ENCODE peak calls at places on chromosomes 4 and X, in nine cellular contexts. S, Y, I, W, Z, Q, A, C and F are unnamed samples.

GRCh38 chr4:183398298-183399129 is 45.9 kb upstream of the CDKN2AIP start:
- DNase-seq in W (peak; percentile 85), I (peak; percentile 47), Y (peak; percentile 28), S (peak; percentile 56), C (peak; percentile 31), A (no peak), Z (peak; percentile 72), Q (peak; percentile 90), F (no peak)

GRCh38 chr4:173237152-173237551 is 68.5 kb downstream of the GALNT7 start:
- DNase-seq in A (no peak), I (no peak), C (no peak), S (no peak), Y (no peak), Z (no peak), Q (no peak), W (no peak), F (peak; percentile 96)

GRCh38 chr4:119035941-119036737 is 99.5 kb upstream of the MYOZ2 start:
- DNase-seq in Z (no peak), Q (no peak), S (no peak), Y (no peak), A (no peak), I (no peak), W (no peak), C (no peak), F (no peak)

GRCh38 chr4:87220094-87220831 is at the start of gene KLHL8:
- DNase-seq in C (peak; percentile 86), A (no peak), S (peak; percentile 86), Y (peak; percentile 59), Q (peak; percentile 92), W (peak; percentile 89), I (peak; percentile 88), Z (peak; percentile 90), F (no peak)

GRCh38 chr4:81622474-81623198 is 150.9 kb upstream of the RASGEF1B start:
- DNase-seq in Y (no peak), W (no peak), C (no peak), Q (no peak), Z (no peak), I (no peak), A (no peak), S (no peak), F (no peak)

GRCh38 chrX:70133303-70134115 is at the start of gene IGBP1:
- DNase-seq in S (peak; percentile 93), A (peak; percentile 42), Q (peak; percentile 89), I (peak; percentile 70), Y (peak; percentile 24), W (peak; percentile 88), Z (peak; percentile 83), C (peak; percentile 95), F (peak; percentile 52)

GRCh38 chrX:71251456-71251973 is 2.4 kb downstream of the ZMYM3 start:
- DNase-seq in W (no peak), S (no peak), I (no peak), Z (peak; percentile 16), A (no peak), Q (no peak), C (no peak), Y (no peak), F (no peak)

GRCh38 chrX:50157545-50158125 is 43.2 kb downstream of the AKAP4 start:
- DNase-seq in Z (no peak), Q (no peak), I (no peak), W (no peak), Y (no peak), A (no peak), C (no peak), S (no peak), F (no peak)

GRCh38 chr4:23856630-23857029 is 33.2 kb downstream of the PPARGC1A start:
- DNase-seq in S (no peak), Z (no peak), A (no peak), I (no peak), Y (no peak), Q (no peak), C (no peak), W (no peak), F (no peak)

GRCh38 chrX:68273887-68274286 is 159.4 kb downstream of the OPHN1 start:
- DNase-seq in Q (no peak), A (no peak), S (no peak), Y (no peak), W (peak; percentile 29), C (peak; percentile 1), Z (no peak), I (no peak), F (no peak)

GRCh38 chr4:140497428-140497775 is 691 bp downstream of the MGAT4D start:
- DNase-seq in Q (no peak), I (no peak), Y (no peak), Z (no peak), A (no peak), C (no peak), W (no peak), S (no peak), F (no peak)

GRCh38 chr4:4430492-4431195 is 43.7 kb downstream of the NSG1 start:
- DNase-seq in W (peak; percentile 74), Y (no peak), S (peak; percentile 54), C (peak; percentile 89), Z (peak; percentile 58), Q (no peak), I (peak; percentile 44), A (peak; percentile 29), F (peak; percentile 10)

GRCh38 chr4:82515705-82516104 is 46.1 kb downstream of the TMEM150C start:
- DNase-seq in S (peak; percentile 97), Y (no peak), A (peak; percentile 67), W (no peak), C (no peak), Q (no peak), Z (no peak), I (no peak), F (no peak)

GRCh38 chr4:48518143-48518542 is 28.1 kb downstream of the ZAR1 start:
- DNase-seq in W (no peak), I (no peak), A (no peak), Q (no peak), S (no peak), C (no peak), Y (no peak), Z (no peak), F (no peak)

GRCh38 chrX:123983240-123983639 is 21.7 kb downstream of the STAG2 start:
- DNase-seq in Q (no peak), A (no peak), C (no peak), W (no peak), Z (no peak), Y (no peak), I (no peak), S (no peak), F (no peak)

GRCh38 chrX:78375894-78376293 is 48.5 kb upstream of the CYSLTR1 start:
- DNase-seq in C (no peak), W (no peak), Z (no peak), Q (no peak), S (no peak), Y (no peak), A (no peak), I (no peak), F (no peak)

GRCh38 chr4:7892212-7893019 is 47.2 kb downstream of the AFAP1 start:
- DNase-seq in C (peak; percentile 27), A (no peak), Y (no peak), Z (no peak), Q (no peak), S (no peak), W (no peak), I (no peak), F (no peak)

GRCh38 chr4:8128096-8128856 is 30.3 kb downstream of the ABLIM2 start:
- DNase-seq in S (no peak), Z (no peak), W (peak; percentile 65), I (no peak), A (no peak), Q (peak; percentile 22), C (no peak), Y (no peak), F (no peak)

GRCh38 chrX:65072590-65072989 is 96.3 kb upstream of the ZC4H2 start:
- DNase-seq in A (no peak), Q (peak; percentile 54), Z (no peak), S (no peak), W (no peak), Y (no peak), C (no peak), I (no peak), F (no peak)

GRCh38 chrX:47621851-47622250 is 2.2 kb upstream of the SYN1 start:
- DNase-seq in I (no peak), A (no peak), W (no peak), Q (no peak), Z (no peak), Y (no peak), C (no peak), S (no peak), F (no peak)

GRCh38 chr4:102390438-102390837 is 45.2 kb upstream of the SLC39A8 start:
- DNase-seq in A (no peak), S (no peak), Z (no peak), I (no peak), C (no peak), Y (no peak), Q (no peak), W (no peak), F (no peak)

GRCh38 chr4:56907009-56907408 is 691 bp upstream of the REST start:
- DNase-seq in A (no peak), C (no peak), I (peak; percentile 6), S (no peak), Y (no peak), Q (no peak), Z (no peak), W (peak; percentile 63), F (no peak)

GRCh38 chr4:114941522-114941921 is 171.9 kb downstream of the NDST4 start:
- DNase-seq in Q (no peak), W (no peak), I (no peak), Z (no peak), A (no peak), C (no peak), Y (no peak), S (peak; percentile 22), F (no peak)

GRCh38 chr4:8688041-8688907 is 95.7 kb downstream of the CPZ start:
- DNase-seq in A (no peak), C (peak; percentile 10), I (no peak), W (peak; percentile 79), S (peak; percentile 21), Y (no peak), Z (no peak), Q (peak; percentile 67), F (no peak)

GRCh38 chr4:111556141-111556781 is 589.0 kb upstream of the FAM241A start:
- DNase-seq in A (no peak), S (no peak), Z (no peak), C (no peak), W (no peak), I (no peak), Q (no peak), Y (no peak), F (no peak)

GRCh38 chr4:37389369-37389765 is 144.8 kb downstream of the NWD2 start:
- DNase-seq in W (peak; percentile 32), Y (no peak), Q (no peak), S (no peak), Z (no peak), I (no peak), A (no peak), C (no peak), F (no peak)

GRCh38 chrX:41029332-41029731 is 55.9 kb upstream of the USP9X start:
- DNase-seq in Q (no peak), W (no peak), Z (no peak), A (no peak), Y (no peak), S (no peak), C (no peak), I (no peak), F (no peak)

GRCh38 chr4:170001688-170002267 is 24.4 kb downstream of the MFAP3L start:
- DNase-seq in S (no peak), C (peak; percentile 46), Q (no peak), Y (no peak), Z (no peak), A (no peak), I (no peak), W (no peak), F (no peak)

GRCh38 chr4:35124116-35124515 is 1120.2 kb downstream of the ARAP2 start:
- DNase-seq in C (no peak), W (no peak), S (no peak), I (no peak), Y (no peak), Q (no peak), Z (no peak), A (no peak), F (no peak)

GRCh38 chrX:36849407-36849806 is 158.8 kb upstream of the FAM47C start:
- DNase-seq in Q (no peak), C (no peak), I (no peak), W (no peak), Y (no peak), S (no peak), A (no peak), Z (no peak), F (no peak)

GRCh38 chrX:5780821-5781220 is 447.8 kb downstream of the NLGN4X start:
- DNase-seq in Y (no peak), I (no peak), Q (no peak), A (no peak), C (no peak), W (no peak), Z (no peak), S (no peak), F (no peak)